ENCODE peak calls at places on chromosomes 3 and 15, in four cellular contexts. One of them, this sample, is unnamed.

GRCh38 chr15:91549581-91549980 is 303.9 kb upstream of the SLCO3A1 start:
- DNase-seq in WTC11: no peak
- DNase-seq in GM12878: no peak
- DNase-seq in HepG2: no peak
- DNase-seq in this sample: no peak

GRCh38 chr3:172373912-172374311 is 74.3 kb downstream of the GHSR start:
- DNase-seq in WTC11: no peak
- DNase-seq in GM12878: no peak
- DNase-seq in HepG2: no peak
- DNase-seq in this sample: no peak

GRCh38 chr3:135103913-135104312 is 308.9 kb downstream of the EPHB1 start:
- DNase-seq in WTC11: no peak
- DNase-seq in GM12878: no peak
- DNase-seq in HepG2: no peak
- DNase-seq in this sample: no peak

GRCh38 chr3:183253364-183253960 is 409 bp downstream of the B3GNT5 start:
- DNase-seq in WTC11: peak
- DNase-seq in GM12878: no peak
- DNase-seq in HepG2: no peak
- DNase-seq in this sample: peak

GRCh38 chr3:177672252-177672911 is 475.1 kb upstream of the TBL1XR1 start:
- DNase-seq in WTC11: no peak
- DNase-seq in GM12878: no peak
- DNase-seq in HepG2: no peak
- DNase-seq in this sample: peak

GRCh38 chr3:124699686-124700396 is 30.4 kb upstream of the UMPS start:
- DNase-seq in WTC11: no peak
- DNase-seq in GM12878: no peak
- DNase-seq in HepG2: peak
- DNase-seq in this sample: no peak

GRCh38 chr3:192207661-192208060 is 519.7 kb downstream of the FGF12 start:
- DNase-seq in WTC11: no peak
- DNase-seq in GM12878: no peak
- DNase-seq in HepG2: no peak
- DNase-seq in this sample: no peak

GRCh38 chr3:163916596-163917560 is 1161.4 kb downstream of the SI start:
- DNase-seq in WTC11: no peak
- DNase-seq in GM12878: no peak
- DNase-seq in HepG2: peak
- DNase-seq in this sample: no peak

GRCh38 chr3:126345641-126346460 is 11.4 kb downstream of the KLF15 start:
- DNase-seq in WTC11: peak
- DNase-seq in GM12878: no peak
- DNase-seq in HepG2: no peak
- DNase-seq in this sample: no peak

GRCh38 chr3:133376805-133377204 is 23.1 kb upstream of the BFSP2 start:
- DNase-seq in WTC11: peak
- DNase-seq in GM12878: no peak
- DNase-seq in HepG2: no peak
- DNase-seq in this sample: no peak

GRCh38 chr3:103949690-103950089 is 1417.0 kb upstream of the ALCAM start:
- DNase-seq in WTC11: no peak
- DNase-seq in GM12878: no peak
- DNase-seq in HepG2: no peak
- DNase-seq in this sample: no peak

GRCh38 chr3:45275006-45275704 is 49.1 kb upstream of the TMEM158 start:
- DNase-seq in WTC11: no peak
- DNase-seq in GM12878: no peak
- DNase-seq in HepG2: no peak
- DNase-seq in this sample: no peak

GRCh38 chr3:44048949-44049348 is 192.7 kb upstream of the TOPAZ1 start:
- DNase-seq in WTC11: no peak
- DNase-seq in GM12878: no peak
- DNase-seq in HepG2: no peak
- DNase-seq in this sample: no peak

GRCh38 chr3:184336484-184337230 is 743 bp upstream of the FAM131A start:
- DNase-seq in WTC11: no peak
- DNase-seq in GM12878: no peak
- DNase-seq in HepG2: peak
- DNase-seq in this sample: no peak

GRCh38 chr3:58597770-58598310 is 20.6 kb upstream of the FAM107A start:
- DNase-seq in WTC11: no peak
- DNase-seq in GM12878: no peak
- DNase-seq in HepG2: no peak
- DNase-seq in this sample: no peak

GRCh38 chr3:136377499-136377898 is 127.4 kb downstream of the PCCB start:
- DNase-seq in WTC11: no peak
- DNase-seq in GM12878: no peak
- DNase-seq in HepG2: no peak
- DNase-seq in this sample: no peak

GRCh38 chr15:99151156-99151555 is 46.3 kb downstream of the SYNM start:
- DNase-seq in WTC11: no peak
- DNase-seq in GM12878: no peak
- DNase-seq in HepG2: no peak
- DNase-seq in this sample: no peak

GRCh38 chr3:77186728-77187127 is 146.8 kb downstream of the ROBO2 start:
- DNase-seq in WTC11: no peak
- DNase-seq in GM12878: no peak
- DNase-seq in HepG2: no peak
- DNase-seq in this sample: no peak

GRCh38 chr15:58546066-58546591 is 114.3 kb downstream of the LIPC start:
- DNase-seq in WTC11: no peak
- DNase-seq in GM12878: no peak
- DNase-seq in HepG2: no peak
- DNase-seq in this sample: no peak

GRCh38 chr3:55453871-55454496 is 33.1 kb downstream of the WNT5A start:
- DNase-seq in WTC11: no peak
- DNase-seq in GM12878: peak
- DNase-seq in HepG2: no peak
- DNase-seq in this sample: no peak

GRCh38 chr15:33737687-33738606 is 230.3 kb upstream of the CHRM5 start:
- DNase-seq in WTC11: peak
- DNase-seq in GM12878: no peak
- DNase-seq in HepG2: peak
- DNase-seq in this sample: peak

GRCh38 chr15:39251413-39252197 is 329.3 kb upstream of the THBS1 start:
- DNase-seq in WTC11: no peak
- DNase-seq in GM12878: peak
- DNase-seq in HepG2: no peak
- DNase-seq in this sample: no peak

GRCh38 chr3:45596290-45596791 is 1.8 kb downstream of the LIMD1 start:
- DNase-seq in WTC11: no peak
- DNase-seq in GM12878: peak
- DNase-seq in HepG2: no peak
- DNase-seq in this sample: no peak

GRCh38 chr3:197709135-197709534 is 27.6 kb downstream of the RUBCN start:
- DNase-seq in WTC11: no peak
- DNase-seq in GM12878: peak
- DNase-seq in HepG2: no peak
- DNase-seq in this sample: no peak

GRCh38 chr15:88648357-88649214 is 9.8 kb downstream of the ISG20 start:
- DNase-seq in WTC11: no peak
- DNase-seq in GM12878: no peak
- DNase-seq in HepG2: no peak
- DNase-seq in this sample: no peak

GRCh38 chr3:183822631-183823030 is 2.7 kb downstream of the MAP6D1 start:
- DNase-seq in WTC11: peak
- DNase-seq in GM12878: no peak
- DNase-seq in HepG2: no peak
- DNase-seq in this sample: no peak

GRCh38 chr3:107153981-107154380 is 223.3 kb upstream of the CCDC54 start:
- DNase-seq in WTC11: no peak
- DNase-seq in GM12878: no peak
- DNase-seq in HepG2: no peak
- DNase-seq in this sample: no peak

GRCh38 chr15:40298216-40298935 is 9.4 kb downstream of the PLCB2 start:
- DNase-seq in WTC11: no peak
- DNase-seq in GM12878: no peak
- DNase-seq in HepG2: no peak
- DNase-seq in this sample: no peak

GRCh38 chr3:50674349-50675178 is at the start of gene DOCK3:
- DNase-seq in WTC11: peak
- DNase-seq in GM12878: no peak
- DNase-seq in HepG2: no peak
- DNase-seq in this sample: peak

GRCh38 chr3:150786791-150787190 is 23.8 kb upstream of the SIAH2 start:
- DNase-seq in WTC11: no peak
- DNase-seq in GM12878: no peak
- DNase-seq in HepG2: no peak
- DNase-seq in this sample: peak

GRCh38 chr3:30384546-30385072 is 221.8 kb upstream of the TGFBR2 start:
- DNase-seq in WTC11: no peak
- DNase-seq in GM12878: no peak
- DNase-seq in HepG2: no peak
- DNase-seq in this sample: no peak

GRCh38 chr3:169112153-169112892 is 551.2 kb downstream of the MECOM start:
- DNase-seq in WTC11: no peak
- DNase-seq in GM12878: no peak
- DNase-seq in HepG2: peak
- DNase-seq in this sample: no peak

GRCh38 chr3:62758296-62759066 is 116.7 kb downstream of the CADPS start:
- DNase-seq in WTC11: no peak
- DNase-seq in GM12878: no peak
- DNase-seq in HepG2: no peak
- DNase-seq in this sample: no peak

GRCh38 chr3:62757045-62757444 is 118.2 kb downstream of the CADPS start:
- DNase-seq in WTC11: no peak
- DNase-seq in GM12878: no peak
- DNase-seq in HepG2: no peak
- DNase-seq in this sample: no peak

GRCh38 chr3:62749657-62750056 is 125.6 kb downstream of the CADPS start:
- DNase-seq in WTC11: no peak
- DNase-seq in GM12878: no peak
- DNase-seq in HepG2: no peak
- DNase-seq in this sample: no peak

GRCh38 chr3:62755285-62755684 is 119.9 kb downstream of the CADPS start:
- DNase-seq in WTC11: no peak
- DNase-seq in GM12878: no peak
- DNase-seq in HepG2: no peak
- DNase-seq in this sample: no peak
- TF ChIP-seq CBFB in WTC11: no peak
- TF ChIP-seq CBFB in GM12878: no peak
- TF ChIP-seq CBFB in HepG2: no peak
- TF ChIP-seq CBFB in this sample: no peak

DNA sequence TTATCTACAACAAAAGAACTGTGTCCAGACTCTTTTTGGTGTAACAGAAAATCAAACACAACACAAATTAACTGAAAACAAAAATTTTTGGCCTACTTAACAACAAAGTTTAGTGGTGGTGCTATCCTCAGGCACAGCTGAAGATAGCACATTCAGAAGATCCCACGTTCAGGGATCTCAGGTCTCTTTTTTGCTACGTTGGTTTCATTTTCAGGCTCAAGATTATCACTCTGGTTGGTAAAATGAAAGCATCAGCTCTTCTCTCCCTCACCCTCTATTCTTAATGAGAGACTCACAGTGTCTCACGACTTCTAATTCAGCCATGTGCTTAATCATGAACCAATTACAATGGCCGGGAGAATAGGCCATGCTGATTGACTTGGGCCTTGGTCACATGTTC is 146.9 kb upstream of the PTPRG start:
- DNase-seq in WTC11: no peak
- DNase-seq in GM12878: no peak
- DNase-seq in HepG2: no peak
- DNase-seq in this sample: no peak
- TF ChIP-seq CBFB in WTC11: no peak
- TF ChIP-seq CBFB in GM12878: no peak
- TF ChIP-seq CBFB in HepG2: no peak
- TF ChIP-seq CBFB in this sample: no peak

DNA sequence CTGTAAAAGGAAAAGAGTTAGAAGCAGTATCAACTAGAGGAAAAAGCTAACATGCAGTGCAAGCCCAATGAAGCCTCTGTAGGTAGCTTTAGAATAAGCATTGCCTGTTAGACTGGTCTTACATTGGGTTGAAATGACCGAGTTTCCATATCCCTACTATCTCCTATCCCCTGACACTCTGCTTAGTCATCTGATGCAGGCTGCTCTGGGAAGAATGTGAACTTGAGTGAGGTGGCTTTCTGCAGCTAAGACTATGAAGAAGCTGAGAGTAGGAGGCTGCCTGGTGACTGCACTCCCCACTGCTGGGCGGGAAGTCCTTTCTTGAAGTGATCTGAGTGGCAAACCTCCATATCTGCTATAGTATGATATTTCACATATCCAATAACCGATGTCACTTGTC is 64.7 kb downstream of the OXSM start:
- DNase-seq in WTC11: no peak
- DNase-seq in GM12878: no peak
- DNase-seq in HepG2: no peak
- DNase-seq in this sample: no peak
- TF ChIP-seq CBFB in WTC11: no peak
- TF ChIP-seq CBFB in GM12878: no peak
- TF ChIP-seq CBFB in HepG2: no peak
- TF ChIP-seq CBFB in this sample: no peak

GRCh38 chr15:56035166-56035565 is 41.8 kb upstream of the NEDD4 start:
- DNase-seq in WTC11: no peak
- DNase-seq in GM12878: no peak
- DNase-seq in HepG2: no peak
- DNase-seq in this sample: no peak

GRCh38 chr15:56034514-56034913 is 41.1 kb upstream of the NEDD4 start:
- DNase-seq in WTC11: no peak
- DNase-seq in GM12878: no peak
- DNase-seq in HepG2: no peak
- DNase-seq in this sample: no peak

GRCh38 chr15:56038015-56038414 is 44.6 kb upstream of the NEDD4 start:
- DNase-seq in WTC11: no peak
- DNase-seq in GM12878: no peak
- DNase-seq in HepG2: no peak
- DNase-seq in this sample: no peak

GRCh38 chr15:56040081-56041035 is 46.9 kb upstream of the NEDD4 start:
- DNase-seq in WTC11: no peak
- DNase-seq in GM12878: no peak
- DNase-seq in HepG2: peak
- DNase-seq in this sample: no peak

GRCh38 chr15:56036546-56037067 is 43.2 kb upstream of the NEDD4 start:
- DNase-seq in WTC11: no peak
- DNase-seq in GM12878: no peak
- DNase-seq in HepG2: no peak
- DNase-seq in this sample: no peak
- TF ChIP-seq CBFB in WTC11: no peak
- TF ChIP-seq CBFB in GM12878: no peak
- TF ChIP-seq CBFB in HepG2: no peak
- TF ChIP-seq CBFB in this sample: no peak

GRCh38 chr3:42549131-42549530 is 32.6 kb downstream of the SEC22C start:
- DNase-seq in WTC11: no peak
- DNase-seq in GM12878: no peak
- DNase-seq in HepG2: no peak
- DNase-seq in this sample: no peak
- TF ChIP-seq CBFB in WTC11: no peak
- TF ChIP-seq CBFB in GM12878: no peak
- TF ChIP-seq CBFB in HepG2: no peak
- TF ChIP-seq CBFB in this sample: no peak